ENCODE peak calls at places on chromosomes 4 and X, in six cellular contexts. P is fibroblast of lung; F is CD8-positive, alpha-beta T cell; Q is bronchial epithelial cell; Y is cardiac fibroblast; I is Jurkat, Clone E6-1. T is an unnamed sample.
A peak's percentile ranks its signal among the peaks of the same experiment; 100 is the strongest.

GRCh38 chr4:127759893-127760292 is 22.2 kb upstream of the HSPA4L start:
- DNase-seq in Q (peak; percentile 88), F (no peak), Y (no peak), I (no peak), P (no peak), T (no peak)

GRCh38 chr4:663438-664428 is 10.3 kb downstream of the ATP5ME start:
- DNase-seq in P (no peak), Q (no peak), F (peak; percentile 64), Y (no peak), I (peak; percentile 69), T (no peak)

GRCh38 chr4:169573889-169574288 is 38.5 kb downstream of the NEK1 start:
- DNase-seq in P (no peak), Q (no peak), F (no peak), Y (no peak), I (no peak), T (no peak)

GRCh38 chr4:61531188-61531587 is 331.1 kb downstream of the ADGRL3 start:
- DNase-seq in Y (no peak), I (no peak), F (no peak), P (no peak), Q (no peak), T (no peak)

GRCh38 chr4:56360071-56360470 is 27.2 kb downstream of the AASDH start:
- DNase-seq in F (no peak), Q (peak; percentile 3), P (peak; percentile 16), I (no peak), Y (no peak), T (peak; percentile 20)

GRCh38 chrX:39772057-39772832 is 325.5 kb downstream of the BCOR start:
- DNase-seq in Q (peak; percentile 71), I (peak; percentile 68), Y (no peak), P (peak; percentile 77), F (no peak), T (no peak)

GRCh38 chr4:72375050-72375736 is 193.8 kb downstream of the ADAMTS3 start:
- DNase-seq in Y (peak; percentile 46), F (no peak), P (peak; percentile 91), Q (peak; percentile 81), I (no peak), T (peak; percentile 41)

GRCh38 chr4:54227261-54228063 is 1.6 kb upstream of the PDGFRA start:
- DNase-seq in Y (peak; percentile 70), P (peak; percentile 75), I (no peak), F (no peak), Q (peak; percentile 27), T (no peak)

GRCh38 chr4:55125087-55125721 is at the start of gene KDR:
- DNase-seq in Y (peak; percentile 60), F (no peak), P (peak; percentile 41), I (no peak), Q (no peak), T (no peak)

GRCh38 chr4:21490682-21491081 is 457.9 kb downstream of the KCNIP4 start:
- DNase-seq in F (no peak), I (no peak), Q (no peak), Y (no peak), P (no peak), T (no peak)

GRCh38 chrX:47563801-47564315 is 2.9 kb downstream of the ARAF start:
- DNase-seq in I (no peak), F (no peak), P (peak; percentile 68), Y (no peak), Q (peak; percentile 67), T (no peak)

GRCh38 chrX:68763481-68763880 is 65.3 kb upstream of the EFNB1 start:
- DNase-seq in F (no peak), Q (no peak), P (no peak), Y (no peak), I (no peak), T (no peak)

GRCh38 chr4:94877973-94878372 is 120.2 kb downstream of the BMPR1B start:
- DNase-seq in F (no peak), Y (peak; percentile 46), P (peak; percentile 53), Q (peak; percentile 70), I (no peak), T (no peak)

GRCh38 chr4:2799444-2799911 is 6.6 kb downstream of the SH3BP2 start:
- DNase-seq in I (no peak), F (no peak), Q (no peak), P (no peak), Y (no peak), T (no peak)
- H3K4me3 ChIP-seq in I (peak overlapping the region; percentile 43), F (peak overlapping the region; percentile 34), Q (no peak overlapping the region), P (no peak overlapping the region), Y (no peak overlapping the region), T (no peak overlapping the region)

DNA sequence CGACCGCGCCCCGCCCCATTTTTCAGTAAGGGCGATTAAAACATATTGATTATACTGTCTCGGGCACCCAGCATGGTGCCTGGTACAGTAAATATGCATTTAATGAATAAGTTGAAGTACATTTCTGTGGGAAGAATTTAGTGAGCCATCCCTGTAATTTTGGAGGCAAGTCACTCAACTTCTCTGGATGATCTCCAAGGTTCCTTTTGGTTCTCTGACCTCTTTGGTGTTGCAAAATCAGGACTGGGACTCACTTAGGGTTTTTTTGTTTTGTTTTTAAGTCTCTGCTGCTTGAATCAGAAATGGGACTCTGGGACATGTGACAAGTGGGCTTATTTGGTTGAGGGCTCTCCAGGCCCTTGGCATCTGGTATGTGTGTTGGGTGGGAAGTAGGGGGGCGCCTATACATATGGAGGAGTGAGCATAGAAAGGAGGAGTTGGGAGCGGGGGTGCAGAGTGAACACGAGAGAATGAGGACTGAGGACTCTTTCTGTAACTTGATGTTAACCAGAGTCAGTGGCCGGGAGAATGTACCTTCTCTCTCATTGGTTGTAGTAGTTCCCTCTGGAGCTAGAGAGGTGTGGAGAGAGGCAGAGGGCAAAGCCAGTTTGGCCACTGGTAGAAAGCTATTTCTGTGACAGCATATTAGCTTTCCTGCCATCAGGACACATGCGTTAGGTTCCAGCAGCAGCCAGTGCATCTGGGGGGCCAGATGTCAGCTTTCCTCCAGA is 1.9 kb downstream of the ARHGAP10 start:
- DNase-seq in P (peak; percentile 34), F (no peak), I (no peak), Q (peak; percentile 29), Y (peak; percentile 69), T (no peak)
- H3K4me3 ChIP-seq in P (peak overlapping the region; percentile 86), F (no peak overlapping the region), I (no peak overlapping the region), Q (no peak overlapping the region), Y (peak overlapping the region; percentile 90), T (peak overlapping the region; percentile 88)

DNA sequence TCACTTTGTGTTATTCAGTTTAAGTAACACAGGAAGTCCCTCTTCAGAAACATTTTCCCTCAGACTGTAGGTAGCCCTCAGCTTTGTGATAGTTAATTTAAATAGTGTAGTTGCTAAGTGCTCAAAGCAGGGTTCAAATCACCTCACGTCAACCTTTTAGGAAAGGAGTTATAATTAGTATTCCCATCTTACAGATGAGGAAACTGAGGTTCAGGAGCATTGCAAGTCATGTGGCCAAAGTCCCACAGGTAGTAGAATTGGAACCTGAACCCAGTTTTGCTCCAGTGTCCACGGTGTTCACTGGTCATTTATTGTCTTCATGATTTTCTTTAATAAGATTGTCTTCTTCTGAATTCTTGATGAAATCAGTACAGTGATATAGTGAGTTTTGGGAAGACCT is 4.3 kb upstream of the DCHS2 start:
- DNase-seq in P (no peak), Q (no peak), Y (no peak), I (no peak), F (no peak), T (no peak)
- H3K4me3 ChIP-seq in P (no peak overlapping the region), Q (no peak overlapping the region), Y (no peak overlapping the region), I (no peak overlapping the region), F (no peak overlapping the region), T (no peak overlapping the region)

GRCh38 chrX:72073614-72074013 is 58.1 kb downstream of the RTL5 start:
- DNase-seq in I (no peak), Y (no peak), F (no peak), P (no peak), Q (no peak), T (no peak)
- H3K4me3 ChIP-seq in I (no peak overlapping the region), Y (no peak overlapping the region), F (no peak overlapping the region), P (no peak overlapping the region), Q (no peak overlapping the region), T (no peak overlapping the region)

GRCh38 chrX:151695583-151695930 is 299 bp downstream of the PRRG3 start:
- DNase-seq in F (no peak), P (no peak), I (no peak), Q (no peak), Y (no peak), T (no peak)
- H3K4me3 ChIP-seq in F (no peak overlapping the region), P (no peak overlapping the region), I (no peak overlapping the region), Q (no peak overlapping the region), Y (no peak overlapping the region), T (no peak overlapping the region)